ENCODE peak calls at places on chromosome 3, in six cellular contexts. D, P, Z, U, S and N are unnamed samples.

GRCh38 chr3:186452517-186452916 is 90.5 kb upstream of the DGKG start:
- DNase-seq in D (no peak), P (peak; percentile 53), Z (no peak), U (peak; percentile 77), S (no peak), N (no peak)

GRCh38 chr3:184314700-184315505 is 497 bp downstream of the EIF4G1 start:
- DNase-seq in D (peak; percentile 67), P (no peak), Z (peak; percentile 55), U (peak; percentile 84), S (peak; percentile 75), N (peak; percentile 74)

GRCh38 chr3:14634763-14635400 is 16.7 kb upstream of the CCDC174 start:
- DNase-seq in D (no peak), P (no peak), Z (no peak), U (peak; percentile 16), S (no peak), N (no peak)

GRCh38 chr3:134312072-134312872 is 61.6 kb upstream of the RYK start:
- DNase-seq in D (no peak), P (no peak), Z (no peak), U (no peak), S (peak; percentile 31), N (no peak)

GRCh38 chr3:89107461-89108035 is at the start of gene EPHA3:
- DNase-seq in D (peak; percentile 24), P (peak; percentile 47), Z (peak; percentile 14), U (peak; percentile 60), S (peak; percentile 56), N (no peak)

GRCh38 chr3:53005854-53006513 is 39.9 kb downstream of the SFMBT1 start:
- DNase-seq in D (no peak), P (no peak), Z (no peak), U (no peak), S (no peak), N (no peak)

GRCh38 chr3:179093807-179094206 is 22.2 kb upstream of the ZMAT3 start:
- DNase-seq in D (no peak), P (no peak), Z (no peak), U (no peak), S (no peak), N (no peak)

GRCh38 chr3:77967621-77968020 is 927.7 kb downstream of the ROBO2 start:
- DNase-seq in D (no peak), P (no peak), Z (no peak), U (no peak), S (no peak), N (no peak)

GRCh38 chr3:16151109-16151508 is 23.4 kb upstream of the GALNT15 start:
- DNase-seq in D (no peak), P (no peak), Z (no peak), U (peak; percentile 95), S (no peak), N (no peak)

GRCh38 chr3:186075489-186075888 is 33.4 kb downstream of the ETV5 start:
- DNase-seq in D (no peak), P (no peak), Z (no peak), U (no peak), S (no peak), N (no peak)

GRCh38 chr3:36969540-36970432 is 23.1 kb downstream of the EPM2AIP1 start:
- DNase-seq in D (peak; percentile 41), P (no peak), Z (no peak), U (peak; percentile 55), S (peak; percentile 82), N (no peak)

GRCh38 chr3:175668300-175668699 is 809.2 kb downstream of the NAALADL2 start:
- DNase-seq in D (no peak), P (no peak), Z (no peak), U (no peak), S (no peak), N (no peak)

GRCh38 chr3:32869513-32870047 is 51.8 kb downstream of the TRIM71 start:
- DNase-seq in D (no peak), P (no peak), Z (no peak), U (no peak), S (no peak), N (no peak)

GRCh38 chr3:172607305-172608121 is 84.3 kb upstream of the TNFSF10 start:
- DNase-seq in D (no peak), P (peak; percentile 85), Z (no peak), U (peak; percentile 97), S (peak; percentile 30), N (no peak)

GRCh38 chr3:87191175-87191574 is 35.9 kb upstream of the CHMP2B start:
- DNase-seq in D (no peak), P (no peak), Z (no peak), U (no peak), S (no peak), N (no peak)

GRCh38 chr3:170467560-170467959 is 48.9 kb downstream of the CLDN11 start:
- DNase-seq in D (no peak), P (no peak), Z (no peak), U (no peak), S (no peak), N (no peak)

GRCh38 chr3:45690331-45691035 is 1.3 kb downstream of the SACM1L start:
- DNase-seq in D (peak; percentile 17), P (no peak), Z (no peak), U (no peak), S (no peak), N (no peak)

GRCh38 chr3:45225465-45226205 is 452 bp downstream of the TMEM158 start:
- DNase-seq in D (peak; percentile 29), P (no peak), Z (no peak), U (peak; percentile 24), S (peak; percentile 75), N (no peak)

GRCh38 chr3:160797306-160797705 is 41.3 kb downstream of the PPM1L start:
- DNase-seq in D (no peak), P (no peak), Z (no peak), U (no peak), S (no peak), N (no peak)

GRCh38 chr3:8839607-8840325 is 70.4 kb upstream of the OXTR start:
- DNase-seq in D (no peak), P (no peak), Z (no peak), U (no peak), S (no peak), N (no peak)

GRCh38 chr3:9908286-9908685 is 5.6 kb downstream of the IL17RE start:
- DNase-seq in D (no peak), P (no peak), Z (no peak), U (no peak), S (no peak), N (no peak)

GRCh38 chr3:178895178-178895789 is 176.3 kb downstream of the ZMAT3 start:
- DNase-seq in D (no peak), P (no peak), Z (no peak), U (no peak), S (no peak), N (no peak)

GRCh38 chr3:150222646-150223045 is 185.5 kb upstream of the TSC22D2 start:
- DNase-seq in D (no peak), P (no peak), Z (no peak), U (no peak), S (no peak), N (no peak)

GRCh38 chr3:115875460-115875859 is 252.2 kb downstream of the GAP43 start:
- DNase-seq in D (no peak), P (no peak), Z (no peak), U (no peak), S (no peak), N (no peak)
- TF ChIP-seq CTCF in D (no peak), P (no peak), Z (no peak), U (no peak), S (no peak), N (no peak)

GRCh38 chr3:187973977-187974856 is 179.7 kb upstream of the LPP start:
- DNase-seq in D (no peak), P (no peak), Z (no peak), U (no peak), S (peak; percentile 12), N (no peak)

GRCh38 chr3:187975571-187976360 is 178.2 kb upstream of the LPP start:
- DNase-seq in D (no peak), P (no peak), Z (no peak), U (no peak), S (no peak), N (no peak)

GRCh38 chr3:187976361-187976900 is 177.5 kb upstream of the LPP start:
- DNase-seq in D (no peak), P (no peak), Z (no peak), U (no peak), S (no peak), N (no peak)

GRCh38 chr3:187972454-187972853 is 181.5 kb upstream of the LPP start:
- DNase-seq in D (no peak), P (no peak), Z (no peak), U (no peak), S (no peak), N (no peak)

GRCh38 chr3:187974857-187975257 is 179.1 kb upstream of the LPP start:
- DNase-seq in D (no peak), P (no peak), Z (no peak), U (no peak), S (no peak), N (no peak)
- TF ChIP-seq CTCF in D (peak; percentile 58), P (no peak), Z (no peak), U (no peak), S (no peak), N (no peak)

DNA sequence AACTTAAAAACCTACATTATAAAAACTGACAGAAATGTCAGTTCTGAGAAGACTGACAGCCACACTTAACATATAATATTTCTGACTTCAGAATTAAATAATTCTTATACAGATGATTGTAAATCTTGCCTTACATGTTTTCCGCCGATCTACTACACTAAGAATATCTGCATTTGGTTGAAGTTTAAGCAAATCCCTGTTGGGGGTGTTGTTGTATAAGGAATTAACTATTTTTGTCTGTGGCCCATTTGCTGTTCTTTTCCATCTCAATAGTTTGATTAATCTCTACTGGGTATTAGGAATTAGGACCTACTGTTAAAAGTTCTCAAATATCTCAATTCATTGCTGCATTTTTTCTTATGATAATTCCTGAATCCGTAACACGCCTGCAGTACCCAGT is 838.3 kb upstream of the ROBO1 start:
- DNase-seq in D (no peak), P (no peak), Z (no peak), U (no peak), S (no peak), N (no peak)
- TF ChIP-seq CTCF in D (no peak), P (no peak), Z (peak; percentile 33), U (no peak), S (no peak), N (no peak)

GRCh38 chr3:188663839-188664238 is 507.9 kb upstream of the TPRG1 start:
- DNase-seq in D (no peak), P (no peak), Z (no peak), U (no peak), S (no peak), N (no peak)

GRCh38 chr3:188659444-188660100 is 505.6 kb downstream of the LPP start:
- DNase-seq in D (no peak), P (no peak), Z (no peak), U (peak; percentile 65), S (no peak), N (no peak)

GRCh38 chr3:188662214-188662613 is 508.3 kb downstream of the LPP start:
- DNase-seq in D (no peak), P (no peak), Z (no peak), U (no peak), S (no peak), N (no peak)

GRCh38 chr3:188661801-188662200 is 507.8 kb downstream of the LPP start:
- DNase-seq in D (no peak), P (no peak), Z (no peak), U (no peak), S (no peak), N (no peak)

DNA sequence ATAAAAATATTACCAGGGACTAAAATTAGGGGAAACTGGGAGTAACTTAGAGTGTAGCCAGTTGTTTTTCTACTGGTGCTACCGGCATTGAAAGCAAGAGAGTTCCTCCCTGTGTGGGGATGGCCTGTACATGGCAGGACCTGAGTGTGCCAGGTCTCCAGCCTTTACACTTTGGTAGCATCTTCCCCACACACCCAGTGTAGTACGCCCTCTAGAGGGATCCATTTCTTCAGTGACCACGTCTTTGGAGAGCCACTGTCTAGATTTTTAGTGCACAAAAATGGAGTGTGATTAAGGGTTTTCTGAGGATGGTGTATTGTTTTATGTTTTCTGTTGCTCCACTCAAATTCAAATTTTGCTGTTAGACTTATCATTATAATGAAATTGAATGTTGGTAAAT is 507.0 kb upstream of the TPRG1 start:
- DNase-seq in D (no peak), P (no peak), Z (no peak), U (no peak), S (peak; percentile 9), N (no peak)
- TF ChIP-seq CTCF in D (no peak), P (peak; percentile 19), Z (no peak), U (peak; percentile 27), S (peak; percentile 46), N (no peak)